ENCODE peak calls at places on chromosome 9, in five cellular contexts. Y, D, Z, V and G are unnamed samples.

GRCh38 chr9:94656190-94656589 is 16.9 kb upstream of the FBP1 start:
- DNase-seq in D (no peak), Z (peak; percentile 73), Y (peak; percentile 24), V (no peak), G (no peak)

GRCh38 chr9:113620377-113621161 is 157.0 kb downstream of the RGS3 start:
- DNase-seq in V (peak; percentile 66), Z (peak; percentile 60), D (peak; percentile 90), Y (peak; percentile 13), G (no peak)

GRCh38 chr9:108033976-108034964 is 544.7 kb upstream of the KLF4 start:
- DNase-seq in V (no peak), Z (no peak), Y (no peak), D (peak; percentile 63), G (peak; percentile 12)

GRCh38 chr9:125146247-125146646 is 2.9 kb upstream of the SCAI start:
- DNase-seq in Z (no peak), V (no peak), Y (no peak), D (no peak), G (no peak)

GRCh38 chr9:14500705-14501104 is 186.8 kb upstream of the NFIB start:
- DNase-seq in D (no peak), V (no peak), Z (no peak), Y (peak; percentile 32), G (no peak)

GRCh38 chr9:36284226-36284625 is 26.0 kb upstream of the GNE start:
- DNase-seq in V (no peak), Z (no peak), Y (no peak), D (no peak), G (no peak)

GRCh38 chr9:98998441-98999151 is 54.9 kb downstream of the COL15A1 start:
- DNase-seq in D (peak; percentile 89), Z (peak; percentile 50), Y (peak; percentile 46), V (peak; percentile 80), G (peak; percentile 31)

GRCh38 chr9:109894921-109895758 is 115.1 kb downstream of the PALM2AKAP2 start:
- DNase-seq in Z (no peak), D (peak; percentile 22), V (no peak), Y (peak; percentile 51), G (no peak)

GRCh38 chr9:79185866-79186265 is 385.9 kb upstream of the TLE4 start:
- DNase-seq in Z (no peak), D (peak; percentile 53), Y (no peak), V (no peak), G (no peak)

GRCh38 chr9:35835216-35835604 is 6.2 kb downstream of the TMEM8B start:
- DNase-seq in D (no peak), V (peak; percentile 49), Y (no peak), Z (no peak), G (no peak)

GRCh38 chr9:91119679-91120078 is 242.0 kb downstream of the AUH start:
- DNase-seq in D (peak; percentile 71), Z (no peak), Y (no peak), V (no peak), G (no peak)

GRCh38 chr9:123550012-123550411 is 194.0 kb downstream of the CRB2 start:
- DNase-seq in V (no peak), D (no peak), Y (no peak), Z (no peak), G (no peak)

GRCh38 chr9:90062982-90063381 is 458.2 kb downstream of the GADD45G start:
- DNase-seq in Y (no peak), D (no peak), Z (no peak), V (no peak), G (no peak)

GRCh38 chr9:110103257-110103656 is 104.7 kb downstream of the C9orf152 start:
- DNase-seq in Y (no peak), D (no peak), V (no peak), Z (no peak), G (no peak)

GRCh38 chr9:17775646-17776045 is 196.8 kb downstream of the SH3GL2 start:
- DNase-seq in Z (no peak), V (no peak), D (no peak), Y (no peak), G (no peak)

GRCh38 chr9:26723486-26723885 is 169.1 kb downstream of the CAAP1 start:
- DNase-seq in D (no peak), Y (no peak), Z (no peak), V (peak; percentile 81), G (no peak)

GRCh38 chr9:94800424-94801117 is 74.1 kb downstream of the AOPEP start:
- DNase-seq in D (peak; percentile 27), Z (no peak), Y (no peak), V (no peak), G (no peak)

GRCh38 chr9:136537896-136538598 is 7.8 kb downstream of the NOTCH1 start:
- DNase-seq in V (no peak), D (no peak), Z (no peak), Y (no peak), G (no peak)

GRCh38 chr9:98108540-98109031 is 10.4 kb downstream of the TRIM14 start:
- DNase-seq in Z (peak; percentile 32), Y (no peak), D (no peak), V (no peak), G (no peak)

GRCh38 chr9:37061763-37062162 is 27.7 kb upstream of the PAX5 start:
- DNase-seq in Y (no peak), Z (no peak), D (no peak), V (no peak), G (no peak)

GRCh38 chr9:81266674-81267073 is 422.7 kb downstream of the TLE1 start:
- DNase-seq in D (no peak), Y (no peak), Z (no peak), V (no peak), G (no peak)

GRCh38 chr9:121354141-121354540 is 15.9 kb downstream of the STOM start:
- DNase-seq in Z (no peak), D (no peak), V (no peak), Y (no peak), G (no peak)

GRCh38 chr9:109411069-109411761 is 86.9 kb downstream of the PTPN3 start:
- DNase-seq in Y (no peak), Z (no peak), V (no peak), D (no peak), G (no peak)

GRCh38 chr9:30622551-30622950 is 1761.9 kb upstream of the ACO1 start:
- DNase-seq in Z (no peak), Y (no peak), D (no peak), V (no peak), G (no peak)

GRCh38 chr9:123058834-123059233 is 25.4 kb downstream of the GPR21 start:
- DNase-seq in Z (no peak), D (no peak), V (no peak), Y (no peak), G (no peak)

GRCh38 chr9:127418037-127418471 is 6.1 kb upstream of the ZNF79 start:
- DNase-seq in Z (no peak), Y (no peak), D (peak; percentile 31), V (peak; percentile 57), G (no peak)